ENCODE peak calls at places on chromosomes 11 and 22, in six cellular contexts. U is H7; M is HCT116; H is sciatic nerve; Q is substantia nigra; D is stimulated activated CD8-positive, alpha-beta memory T cell treated with anti-CD3 and anti-CD28 coated beads, Interleukin-4, amount 100 ng/mL, for 4 hours. Z is an unnamed sample.

GRCh38 chr11:44950036-44950624 is 553 bp downstream of the TP53I11 start:
- DNase-seq in U (peak), M (no peak), H (no peak), Q (no peak), D (no peak), Z (no peak)

GRCh38 chr11:1072116-1072820 is 2.4 kb upstream of the MUC2 start:
- DNase-seq in U (peak), M (peak), H (peak), Q (no peak), D (no peak), Z (no peak)

GRCh38 chr11:92820860-92821259 is 148.6 kb upstream of the MTNR1B start:
- DNase-seq in U (peak), M (no peak), H (no peak), Q (no peak), D (no peak), Z (no peak)

GRCh38 chr11:19876750-19877149 is 164.1 kb downstream of the NAV2 start:
- DNase-seq in U (no peak), M (no peak), H (no peak), Q (no peak), D (no peak), Z (no peak)

GRCh38 chr11:61120865-61121831 is 18.9 kb downstream of the CD5 start:
- DNase-seq in U (no peak), M (no peak), H (no peak), Q (no peak), D (no peak), Z (no peak)

GRCh38 chr11:1994121-1994520 is 3.5 kb downstream of the H19 start:
- DNase-seq in U (no peak), M (no peak), H (peak), Q (no peak), D (no peak), Z (no peak)

GRCh38 chr11:22583963-22584492 is 41.6 kb downstream of the FANCF start:
- DNase-seq in U (no peak), M (no peak), H (no peak), Q (no peak), D (no peak), Z (no peak)

GRCh38 chr11:93718057-93718563 is 23.2 kb downstream of the TAF1D start:
- DNase-seq in U (no peak), M (no peak), H (no peak), Q (no peak), D (no peak), Z (no peak)

GRCh38 chr22:45828836-45829235 is 148.1 kb downstream of the WNT7B start:
- DNase-seq in U (no peak), M (no peak), H (no peak), Q (no peak), D (no peak), Z (no peak)

GRCh38 chr22:40120783-40121182 is 56.9 kb upstream of the TNRC6B start:
- DNase-seq in U (no peak), M (no peak), H (no peak), Q (no peak), D (no peak), Z (no peak)

GRCh38 chr22:43755452-43755851 is 56.7 kb downstream of the EFCAB6 start:
- DNase-seq in U (no peak), M (no peak), H (no peak), Q (no peak), D (no peak), Z (no peak)

GRCh38 chr11:29184939-29185890 is 831.6 kb downstream of the KCNA4 start:
- DNase-seq in U (no peak), M (no peak), H (no peak), Q (no peak), D (no peak), Z (no peak)

GRCh38 chr11:4560462-4560861 is 15.5 kb downstream of the OR52M1 start:
- DNase-seq in U (no peak), M (no peak), H (no peak), Q (no peak), D (no peak), Z (no peak)

GRCh38 chr22:38107692-38108515 is 2.6 kb downstream of the BAIAP2L2 start:
- DNase-seq in U (peak), M (no peak), H (no peak), Q (no peak), D (no peak), Z (no peak)

GRCh38 chr11:128146926-128147605 is 440.3 kb downstream of the ETS1 start:
- DNase-seq in U (no peak), M (no peak), H (no peak), Q (no peak), D (no peak), Z (no peak)

GRCh38 chr11:4484310-4484709 is 1.9 kb downstream of the OR52K1 start:
- DNase-seq in U (no peak), M (no peak), H (no peak), Q (no peak), D (no peak), Z (no peak)

GRCh38 chr11:31325162-31325561 is 44.4 kb downstream of the DCDC1 start:
- DNase-seq in U (no peak), M (no peak), H (no peak), Q (no peak), D (no peak), Z (no peak)

GRCh38 chr11:18773104-18773503 is 18.5 kb downstream of the PTPN5 start:
- DNase-seq in U (peak), M (no peak), H (no peak), Q (no peak), D (no peak), Z (no peak)

GRCh38 chr11:108221401-108221800 is 1.0 kb downstream of the NPAT start:
- DNase-seq in U (no peak), M (no peak), H (no peak), Q (no peak), D (no peak), Z (no peak)

Z was measured in amygdala.